ENCODE peak calls at places on chromosome 7, in four cellular contexts. K is cardiac fibroblast, E is heart right ventricle, R is ovary. O is an unnamed sample.

GRCh38 chr7:38506756-38507155 is 124.4 kb downstream of the AMPH start:
- DNase-seq in R (no peak), K (peak), E (no peak), O (no peak)

GRCh38 chr7:116280803-116281202 is 70.5 kb downstream of the TES start:
- DNase-seq in K (no peak), R (no peak), E (no peak), O (no peak)

GRCh38 chr7:4797858-4798705 is 22.7 kb downstream of the AP5Z1 start:
- DNase-seq in R (peak), E (no peak), K (peak), O (peak)

GRCh38 chr7:21616796-21617436 is 74.1 kb downstream of the DNAH11 start:
- DNase-seq in E (no peak), R (no peak), K (peak), O (no peak)

GRCh38 chr7:17856251-17856650 is 84.0 kb downstream of the SNX13 start:
- DNase-seq in R (no peak), K (no peak), E (no peak), O (no peak)

GRCh38 chr7:131327049-131327625 is 539 bp upstream of the MKLN1 start:
- DNase-seq in R (no peak), E (peak), K (peak), O (no peak)

GRCh38 chr7:101170617-101171441 is 5.5 kb upstream of the VGF start:
- DNase-seq in R (no peak), K (no peak), E (no peak), O (no peak)

GRCh38 chr7:113289140-113289740 is 170.9 kb upstream of the SMIM30 start:
- DNase-seq in R (no peak), E (no peak), K (peak), O (no peak)

GRCh38 chr7:40915061-40915460 is 780.3 kb downstream of the SUGCT start:
- DNase-seq in K (peak), E (no peak), R (no peak), O (no peak)

GRCh38 chr7:15864260-15864991 is 177.9 kb upstream of the MEOX2 start:
- DNase-seq in E (no peak), K (peak), R (no peak), O (no peak)

GRCh38 chr7:152543801-152544200 is 108.0 kb upstream of the KMT2C start:
- DNase-seq in K (no peak), R (no peak), E (no peak), O (no peak)
- H3K4me3 ChIP-seq in K (no peak), R (no peak), E (no peak), O (no peak)

GRCh38 chr7:104160375-104160774 is 47.4 kb downstream of the ORC5 start:
- DNase-seq in E (no peak), K (peak), R (no peak), O (no peak)
- H3K4me3 ChIP-seq in E (no peak), K (no peak), R (no peak), O (no peak)

GRCh38 chr7:25069900-25070443 is 55.1 kb downstream of the CYCS start:
- DNase-seq in E (peak), R (peak), K (peak), O (peak)
- H3K4me3 ChIP-seq in E (peak), R (no peak), K (no peak), O (peak)

GRCh38 chr7:36129048-36129534 is 24.0 kb upstream of the EEPD1 start:
- DNase-seq in E (peak), K (peak), R (no peak), O (no peak)
- H3K4me3 ChIP-seq in E (no peak), K (no peak), R (no peak), O (peak)

GRCh38 chr7:96322847-96323461 is 1.1 kb upstream of the SLC25A13 start:
- DNase-seq in R (no peak), K (no peak), E (no peak), O (no peak)
- H3K4me3 ChIP-seq in R (no peak), K (no peak), E (no peak), O (no peak)

DNA sequence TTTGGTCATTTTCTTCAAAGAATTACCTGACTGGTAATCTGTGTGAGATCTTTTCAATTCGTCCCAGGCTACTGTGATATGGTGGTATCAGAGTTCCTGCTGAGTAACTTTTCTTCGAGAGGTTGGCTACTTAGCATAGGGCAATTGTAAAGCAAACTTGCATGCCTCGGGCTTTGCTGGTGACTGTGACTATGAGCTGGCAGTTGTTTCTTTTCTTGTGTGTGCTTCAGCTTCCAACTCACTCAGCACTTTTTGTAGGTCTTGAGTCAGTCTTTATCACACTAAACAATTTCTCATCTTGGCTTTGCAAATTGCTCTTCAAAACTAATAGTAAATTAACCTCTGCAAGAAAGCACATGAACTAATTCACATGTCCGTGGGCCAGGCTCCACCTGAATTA is 44.3 kb downstream of the PRR15 start:
- DNase-seq in K (peak), R (no peak), E (no peak), O (no peak)
- H3K4me3 ChIP-seq in K (no peak), R (no peak), E (no peak), O (no peak)

DNA sequence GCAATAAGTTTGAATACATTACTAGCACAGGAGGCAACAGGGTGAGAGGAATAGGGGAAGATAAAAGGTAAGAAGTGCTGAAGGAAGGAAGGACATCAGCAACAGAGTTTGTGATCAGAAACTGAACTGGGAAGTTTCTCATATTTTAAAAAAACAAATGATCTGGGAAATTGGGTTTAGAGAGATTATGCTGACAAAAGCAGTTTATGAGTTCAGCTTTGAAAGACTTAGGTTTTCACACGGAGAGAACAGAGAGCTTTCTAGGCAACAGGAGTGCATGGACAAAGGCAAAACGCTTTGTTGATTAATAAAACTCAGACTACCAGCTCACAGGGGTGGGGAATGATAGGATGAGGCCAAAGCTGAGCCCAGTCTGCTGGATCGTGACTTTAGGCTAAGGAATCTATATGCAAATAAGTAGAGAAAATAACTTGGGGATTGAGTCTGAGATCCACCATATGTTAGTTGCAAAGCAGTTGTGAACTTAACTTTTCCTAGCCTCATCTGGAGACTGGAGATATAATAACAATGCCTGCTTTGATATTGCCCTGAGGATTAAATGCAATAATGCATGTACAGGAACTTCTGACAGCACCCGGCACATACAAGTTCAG is 4.2 kb downstream of the OSBPL3 start:
- DNase-seq in K (peak), E (no peak), R (no peak), O (no peak)
- H3K4me3 ChIP-seq in K (no peak), E (no peak), R (no peak), O (no peak)

GRCh38 chr7:29146888-29147609 is 712 bp upstream of the CPVL start:
- DNase-seq in K (no peak), R (peak), E (peak), O (peak)

GRCh38 chr7:29147821-29148220 is 1.5 kb upstream of the CPVL start:
- DNase-seq in R (no peak), K (no peak), E (peak), O (peak)

GRCh38 chr7:29146082-29146706 is at the start of gene CPVL:
- DNase-seq in E (peak), K (no peak), R (peak), O (peak)

GRCh38 chr7:29143698-29144203 is 2.6 kb downstream of the CPVL start:
- DNase-seq in K (no peak), R (no peak), E (no peak), O (no peak)

DNA sequence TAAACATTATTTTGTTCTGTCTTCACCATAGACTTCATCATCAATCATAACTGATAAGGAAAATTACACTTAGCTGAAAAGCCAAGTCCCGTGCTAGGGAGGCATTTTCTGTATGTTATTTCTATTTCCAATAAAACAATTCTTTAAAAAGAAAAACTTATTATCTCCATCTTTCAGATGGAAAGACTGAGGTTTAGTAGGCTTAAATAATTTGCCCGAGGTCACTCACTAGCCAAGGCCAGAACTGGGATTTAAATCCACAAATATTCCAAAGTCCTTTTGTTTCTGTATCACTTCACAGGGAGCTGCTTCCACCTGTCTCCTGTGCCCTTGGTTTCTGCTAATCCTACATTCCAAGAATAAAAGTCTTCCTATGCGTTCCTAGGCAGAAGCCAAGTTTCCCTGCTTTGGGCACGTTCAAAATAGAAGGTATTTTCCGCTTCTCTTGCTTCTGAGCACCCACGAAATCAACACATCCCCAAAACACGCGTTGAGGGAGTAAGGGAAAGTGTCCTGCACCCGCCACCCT is 720 bp downstream of the CPVL start:
- DNase-seq in E (no peak), R (no peak), K (no peak), O (no peak)
- H3K4me3 ChIP-seq in E (peak), R (peak), K (no peak), O (peak)

GRCh38 chr7:69036301-69036700 is 562.0 kb upstream of the AUTS2 start:
- DNase-seq in E (no peak), K (no peak), R (no peak), O (no peak)

GRCh38 chr7:69047166-69047760 is 551.0 kb upstream of the AUTS2 start:
- DNase-seq in K (no peak), E (no peak), R (no peak), O (no peak)

GRCh38 chr7:69038915-69039314 is 559.4 kb upstream of the AUTS2 start:
- DNase-seq in E (no peak), R (no peak), K (no peak), O (no peak)

GRCh38 chr7:69042138-69042537 is 556.1 kb upstream of the AUTS2 start:
- DNase-seq in K (no peak), R (no peak), E (no peak), O (no peak)
- H3K4me3 ChIP-seq in K (no peak), R (no peak), E (no peak), O (no peak)